ENCODE peak calls at places on chromosomes 6 and 20, in nine cellular contexts. N is AG10803; C is stimulated activated naive CD4-positive, alpha-beta T cell; M is putamen; G is amniotic stem cell; J is iris pigment epithelial cell; L is SK-N-SH; V is globus pallidus; R is tibial nerve. Y is an unnamed sample.

GRCh38 chr20:741620-742019 is 26.7 kb downstream of the SLC52A3 start:
- DNase-seq in N (no peak), C (no peak), M (no peak), G (no peak), J (no peak), L (no peak), V (no peak), R (no peak), Y (no peak)

GRCh38 chr6:147117580-147117979 is 86.6 kb upstream of the STXBP5 start:
- DNase-seq in N (peak), C (no peak), M (no peak), G (no peak), J (peak), L (no peak), V (peak), R (no peak), Y (peak)

GRCh38 chr6:110415297-110415916 is at the start of gene DDO:
- DNase-seq in N (peak), C (no peak), M (peak), G (no peak), J (no peak), L (no peak), V (peak), R (peak), Y (peak)

GRCh38 chr6:26286168-26286854 is 78.7 kb upstream of the BTN3A2 start:
- DNase-seq in N (peak), C (peak), M (peak), G (peak), J (peak), L (peak), V (peak), R (peak), Y (peak)

GRCh38 chr20:18734525-18735189 is 78.9 kb upstream of the SCP2D1 start:
- DNase-seq in N (peak), C (no peak), M (no peak), G (no peak), J (no peak), L (no peak), V (no peak), R (no peak), Y (no peak)

GRCh38 chr6:44696099-44696498 is 308.6 kb downstream of the CDC5L start:
- DNase-seq in N (peak), C (no peak), M (no peak), G (no peak), J (peak), L (no peak), V (no peak), R (no peak), Y (no peak)

GRCh38 chr6:113707194-113707593 is 150.0 kb upstream of the MARCKS start:
- DNase-seq in N (no peak), C (no peak), M (no peak), G (no peak), J (no peak), L (no peak), V (no peak), R (no peak), Y (no peak)

GRCh38 chr6:36911946-36912555 is 26.3 kb downstream of the C6orf89 start:
- DNase-seq in N (no peak), C (peak), M (no peak), G (no peak), J (no peak), L (no peak), V (no peak), R (no peak), Y (no peak)

GRCh38 chr6:2021713-2022125 is 223.7 kb downstream of the GMDS start:
- DNase-seq in N (peak), C (no peak), M (peak), G (no peak), J (peak), L (no peak), V (peak), R (peak), Y (peak)

GRCh38 chr20:6440087-6440799 is 317.4 kb upstream of the FERMT1 start:
- DNase-seq in N (no peak), C (no peak), M (no peak), G (no peak), J (no peak), L (no peak), V (no peak), R (no peak), Y (no peak)

GRCh38 chr6:32108094-32108627 is 977 bp downstream of the TNXB start:
- DNase-seq in N (peak), C (no peak), M (no peak), G (peak), J (no peak), L (peak), V (no peak), R (peak), Y (no peak)

GRCh38 chr6:131694832-131695426 is 6.3 kb downstream of the OR2A4 start:
- DNase-seq in N (peak), C (no peak), M (peak), G (peak), J (peak), L (peak), V (peak), R (peak), Y (peak)

GRCh38 chr20:13677241-13677640 is 38.5 kb upstream of the TASP1 start:
- DNase-seq in N (no peak), C (no peak), M (no peak), G (no peak), J (no peak), L (no peak), V (no peak), R (no peak), Y (no peak)

GRCh38 chr20:37366749-37367148 is 20.8 kb downstream of the SRC start:
- DNase-seq in N (peak), C (no peak), M (no peak), G (no peak), J (no peak), L (no peak), V (no peak), R (no peak), Y (no peak)

GRCh38 chr20:14821251-14821650 is 483.8 kb upstream of the FLRT3 start:
- DNase-seq in N (no peak), C (no peak), M (no peak), G (no peak), J (no peak), L (no peak), V (no peak), R (no peak), Y (no peak)

GRCh38 chr6:39137235-39137634 is 22.2 kb upstream of the SAYSD1 start:
- DNase-seq in N (peak), C (peak), M (no peak), G (no peak), J (peak), L (no peak), V (no peak), R (no peak), Y (no peak)

Y was measured in midbrain.